ENCODE peak calls at places on chromosomes 4 and X, in ten cellular contexts. R is endothelial cell of umbilical vein; A is naive thymus-derived CD4-positive, alpha-beta T cell; L is dorsolateral prefrontal cortex; U is cardiac muscle cell; E is PC-9; G is thoracic aorta; Z is bronchial epithelial cell; K is H9; H is CD8-positive, alpha-beta memory T cell. Y is an unnamed sample. For H3K27me3, the result is how much of the 10 kb centered on the place peaks cover.

GRCh38 chr4:134313591-134313990 is 112.0 kb upstream of the PABPC4L start:
- DNase-seq in R (peak), A (no peak), L (no peak), U (no peak), E (no peak), G (no peak), Z (no peak), K (no peak), H (no peak), Y (no peak)

GRCh38 chrX:103678199-103678993 is 8.1 kb downstream of the MORF4L2 start:
- DNase-seq in R (no peak), A (no peak), L (no peak), U (peak), E (no peak), G (no peak), Z (peak), K (no peak), H (no peak), Y (no peak)

GRCh38 chr4:5812506-5813229 is 80.2 kb downstream of the CRMP1 start:
- DNase-seq in R (peak), A (no peak), L (no peak), U (peak), E (peak), G (no peak), Z (peak), K (no peak), H (no peak), Y (no peak)

GRCh38 chrX:150085881-150086280 is 147.6 kb upstream of the EOLA2 start:
- DNase-seq in R (peak), A (no peak), L (no peak), U (peak), E (no peak), G (no peak), Z (peak), K (no peak), H (no peak), Y (no peak)

GRCh38 chrX:115147220-115147619 is 42.0 kb upstream of the RBMXL3 start:
- DNase-seq in R (peak), A (no peak), L (no peak), U (peak), E (peak), G (no peak), Z (peak), K (no peak), H (no peak), Y (no peak)

GRCh38 chr4:22235798-22236197 is 280.1 kb downstream of the ADGRA3 start:
- DNase-seq in R (no peak), A (no peak), L (no peak), U (no peak), E (no peak), G (no peak), Z (no peak), K (no peak), H (no peak), Y (no peak)

GRCh38 chr4:8653326-8654000 is 60.9 kb downstream of the CPZ start:
- DNase-seq in R (no peak), A (no peak), L (no peak), U (no peak), E (no peak), G (no peak), Z (no peak), K (peak), H (no peak), Y (no peak)

GRCh38 chrX:2692221-2693122 is 1.4 kb downstream of the CD99 start:
- DNase-seq in R (peak), A (no peak), L (no peak), U (peak), E (no peak), G (peak), Z (no peak), K (no peak), H (no peak), Y (no peak)

GRCh38 chr4:110508827-110509446 is 33.0 kb downstream of the ENPEP start:
- DNase-seq in R (peak), A (no peak), L (no peak), U (peak), E (no peak), G (no peak), Z (peak), K (no peak), H (no peak), Y (no peak)

GRCh38 chr4:141833209-141833608 is 196.8 kb downstream of the IL15 start:
- DNase-seq in R (no peak), A (no peak), L (no peak), U (no peak), E (no peak), G (no peak), Z (no peak), K (no peak), H (no peak), Y (no peak)

GRCh38 chrX:148422531-148422930 is 77.9 kb upstream of the AFF2 start:
- DNase-seq in R (no peak), A (no peak), L (no peak), U (no peak), E (no peak), G (no peak), Z (peak), K (no peak), H (no peak), Y (no peak)

GRCh38 chrX:19682712-19683331 is 167.5 kb upstream of the MAP3K15 start:
- DNase-seq in R (no peak), A (peak), L (peak), U (peak), E (no peak), G (no peak), Z (peak), K (peak), H (peak), Y (peak)

GRCh38 chr4:52015366-52015765 is 4.8 kb downstream of the LRRC66 start:
- DNase-seq in R (peak), A (no peak), L (no peak), U (peak), E (no peak), G (no peak), Z (no peak), K (no peak), H (no peak), Y (no peak)

GRCh38 chrX:13101439-13102139 is 57.2 kb upstream of the FAM9C start:
- DNase-seq in R (peak), A (peak), L (no peak), U (peak), E (peak), G (peak), Z (peak), K (no peak), H (peak), Y (peak)

GRCh38 chr4:158314756-158315487 is 104.6 kb downstream of the TMEM144 start:
- DNase-seq in R (peak), A (no peak), L (no peak), U (peak), E (peak), G (no peak), Z (peak), K (no peak), H (no peak), Y (no peak)

GRCh38 chrX:13778916-13779315 is 38.0 kb downstream of the GPM6B start:
- DNase-seq in R (peak), A (no peak), L (no peak), U (peak), E (no peak), G (no peak), Z (peak), K (no peak), H (no peak), Y (no peak)

GRCh38 chr4:10095296-10095991 is 21.2 kb downstream of the WDR1 start:
- DNase-seq in R (no peak), A (no peak), L (no peak), U (no peak), E (peak), G (no peak), Z (no peak), K (no peak), H (peak), Y (no peak)

GRCh38 chrX:66030505-66031317 is 9.2 kb downstream of the VSIG4 start:
- DNase-seq in R (peak), A (no peak), L (no peak), U (peak), E (no peak), G (no peak), Z (peak), K (peak), H (no peak), Y (no peak)

GRCh38 chr4:143506031-143506430 is 7.5 kb upstream of the SMARCA5 start:
- DNase-seq in R (no peak), A (no peak), L (no peak), U (no peak), E (no peak), G (no peak), Z (no peak), K (no peak), H (no peak), Y (no peak)

GRCh38 chrX:1582686-1583437 is 8.5 kb upstream of the AKAP17A start:
- DNase-seq in R (no peak), A (no peak), L (no peak), U (peak), E (peak), G (no peak), Z (peak), K (no peak), H (peak), Y (no peak)

DNA sequence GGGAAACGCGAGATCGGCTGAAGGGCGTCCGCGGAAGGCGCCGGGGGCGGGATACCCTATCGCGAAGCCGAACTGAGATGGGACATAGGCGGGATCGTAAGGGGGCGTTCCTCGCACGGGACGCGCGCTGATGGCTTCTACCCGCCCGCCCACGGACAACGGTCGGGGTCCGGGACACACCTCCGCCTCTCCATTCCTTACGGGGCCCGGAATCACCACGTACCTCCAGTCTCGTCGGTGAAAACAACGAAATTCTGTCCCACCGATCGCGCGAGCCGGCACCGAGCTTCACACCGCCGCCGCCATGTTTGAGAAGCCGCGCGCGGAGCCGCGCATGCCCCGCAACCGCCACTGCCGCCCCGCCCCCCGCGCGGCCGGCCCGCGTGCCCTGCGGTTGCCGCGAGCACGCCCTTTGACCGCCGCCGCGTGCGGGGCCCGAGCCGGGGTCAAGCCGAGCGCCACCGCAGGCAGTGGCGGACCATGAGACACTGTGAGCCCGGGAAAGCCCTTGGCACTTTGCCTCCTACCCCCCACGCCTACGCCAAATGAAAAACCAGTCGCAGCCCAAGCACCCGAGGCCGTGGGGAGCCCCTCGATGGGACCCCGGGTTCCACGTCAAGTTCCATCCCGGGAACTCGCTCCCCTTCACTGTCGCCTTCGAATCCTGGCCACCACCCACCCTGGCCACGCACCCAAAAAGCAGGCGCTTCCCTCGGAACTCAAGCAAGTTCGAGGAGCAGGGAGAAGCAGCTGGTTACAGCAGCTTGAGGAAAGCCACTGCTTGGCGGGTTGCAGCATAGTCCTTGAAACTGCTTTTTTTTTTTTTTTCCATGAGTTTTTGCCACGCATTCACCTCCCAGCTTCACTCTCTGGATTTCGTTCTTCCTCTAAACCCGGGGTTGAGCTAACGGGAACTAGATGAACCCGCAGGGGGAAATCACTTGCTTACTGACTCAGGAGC is at the start of gene SCML2:
- DNase-seq in R (peak), A (peak), L (no peak), U (peak), E (no peak), G (no peak), Z (no peak), K (peak), H (peak), Y (peak)
- H3K27me3 ChIP-seq in R (under half), A (under half), L (under half), U (under half), E (under half), G (under half), Z (under half), K (under half), H (under half), Y (under half)

GRCh38 chrX:140502491-140503229 is 2.2 kb downstream of the SOX3 start:
- DNase-seq in R (no peak), A (no peak), L (no peak), U (no peak), E (no peak), G (no peak), Z (no peak), K (no peak), H (no peak), Y (no peak)

GRCh38 chrX:140505421-140506337 is 810 bp upstream of the SOX3 start:
- DNase-seq in R (no peak), A (no peak), L (no peak), U (no peak), E (no peak), G (no peak), Z (no peak), K (peak), H (no peak), Y (no peak)

GRCh38 chrX:140503714-140504351 is 1.0 kb downstream of the SOX3 start:
- DNase-seq in R (peak), A (no peak), L (no peak), U (peak), E (no peak), G (no peak), Z (no peak), K (peak), H (no peak), Y (peak)

GRCh38 chrX:140503230-140503585 is 1.7 kb downstream of the SOX3 start:
- DNase-seq in R (no peak), A (no peak), L (no peak), U (no peak), E (no peak), G (no peak), Z (no peak), K (no peak), H (no peak), Y (no peak)

GRCh38 chrX:140504371-140505324 is at the start of gene SOX3:
- DNase-seq in R (no peak), A (no peak), L (no peak), U (no peak), E (no peak), G (no peak), Z (no peak), K (peak), H (no peak), Y (no peak)
- H3K27me3 ChIP-seq in R (half or more), A (under half), L (half or more), U (half or more), E (under half), G (under half), Z (under half), K (under half), H (under half), Y (under half)

DNA sequence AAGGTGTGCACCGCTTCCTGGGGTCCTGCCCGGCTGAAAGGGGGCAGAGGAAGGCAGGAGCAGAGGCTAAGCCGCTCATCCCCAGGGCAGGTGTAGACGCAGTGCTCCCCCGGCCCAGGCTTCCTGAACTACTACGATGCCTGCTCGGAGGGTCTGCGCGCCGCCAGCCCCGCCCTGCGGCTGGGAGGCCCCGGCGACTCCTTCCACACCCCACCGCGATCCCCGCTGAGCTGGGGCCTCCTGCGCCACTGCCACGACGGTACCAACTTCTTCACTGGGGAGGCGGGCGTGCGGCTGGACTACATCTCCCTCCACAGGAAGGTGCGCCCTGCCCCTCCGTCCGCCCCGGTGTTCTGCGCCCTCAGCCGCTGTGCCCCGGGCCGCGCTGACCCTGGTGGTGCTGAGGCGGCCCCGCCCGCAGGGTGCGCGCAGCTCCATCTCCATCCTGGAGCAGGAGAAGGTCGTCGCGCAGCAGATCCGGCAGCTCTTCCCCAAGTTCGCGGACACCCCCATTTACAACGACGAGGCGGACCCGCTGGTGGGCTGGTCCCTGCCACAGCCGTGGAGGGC is 8.4 kb upstream of the SLC26A1 start:
- DNase-seq in R (no peak), A (no peak), L (no peak), U (no peak), E (no peak), G (no peak), Z (no peak), K (no peak), H (no peak), Y (no peak)
- H3K27me3 ChIP-seq in R (under half), A (under half), L (under half), U (half or more), E (under half), G (under half), Z (half or more), K (under half), H (under half), Y (under half)

DNA sequence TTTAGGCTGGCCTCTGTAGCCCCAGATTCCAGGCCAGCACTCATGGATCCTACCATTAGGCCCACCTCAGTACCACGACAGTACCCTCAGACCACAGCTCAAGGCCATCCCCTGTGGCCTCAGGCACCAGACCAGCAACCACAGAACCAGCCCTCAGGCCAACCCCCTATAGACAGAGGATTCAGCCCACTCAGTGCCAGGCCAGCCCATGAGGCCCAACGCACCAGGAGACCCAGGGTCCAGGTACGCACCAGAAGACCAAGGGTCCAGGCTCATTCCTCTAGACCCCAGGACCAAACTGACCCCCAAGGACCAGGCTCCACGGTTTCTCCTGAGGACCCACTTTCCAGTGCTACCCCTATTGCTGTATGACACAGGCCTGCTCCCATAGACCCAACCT is 39.5 kb upstream of the MAGEC2 start:
- DNase-seq in R (no peak), A (no peak), L (no peak), U (no peak), E (no peak), G (no peak), Z (no peak), K (no peak), H (no peak), Y (no peak)
- H3K27me3 ChIP-seq in R (under half), A (under half), L (half or more), U (under half), E (under half), G (under half), Z (under half), K (under half), H (under half), Y (under half)

GRCh38 chr4:3491681-3492405 is 28.7 kb downstream of the DOK7 start:
- DNase-seq in R (no peak), A (no peak), L (no peak), U (peak), E (no peak), G (no peak), Z (peak), K (no peak), H (no peak), Y (no peak)
- H3K27me3 ChIP-seq in R (under half), A (under half), L (under half), U (under half), E (under half), G (under half), Z (under half), K (under half), H (under half), Y (under half)

GRCh38 chr4:109301691-109302365 is 630 bp downstream of the COL25A1 start:
- DNase-seq in R (no peak), A (no peak), L (no peak), U (no peak), E (no peak), G (no peak), Z (no peak), K (peak), H (no peak), Y (peak)

GRCh38 chr4:109298279-109299010 is 4.0 kb downstream of the COL25A1 start:
- DNase-seq in R (peak), A (no peak), L (no peak), U (peak), E (no peak), G (no peak), Z (peak), K (no peak), H (no peak), Y (peak)

GRCh38 chr4:109302366-109303140 is at the start of gene COL25A1:
- DNase-seq in R (peak), A (peak), L (no peak), U (peak), E (no peak), G (no peak), Z (peak), K (peak), H (peak), Y (peak)

GRCh38 chr4:109303141-109303499 is 662 bp upstream of the COL25A1 start:
- DNase-seq in R (peak), A (no peak), L (no peak), U (peak), E (no peak), G (no peak), Z (peak), K (no peak), H (no peak), Y (no peak)
- H3K27me3 ChIP-seq in R (under half), A (under half), L (under half), U (under half), E (under half), G (under half), Z (under half), K (under half), H (under half), Y (under half)